ENCODE peak calls at places on chromosomes 3 and 15, in five cellular contexts. One of them, this sample, is unnamed.

GRCh38 chr15:71730277-71731144 is 79.8 kb upstream of the NR2E3 start:
- DNase-seq in NCI-H748 treated with DMSO at 0.1 percent for 48 hours: peak
- DNase-seq in MM.1S: peak
- DNase-seq in NCI-H2171: no peak
- DNase-seq in ELR: peak
- DNase-seq in this sample: no peak

GRCh38 chr3:178001670-178002101 is 534.5 kb upstream of the KCNMB2 start:
- DNase-seq in NCI-H748 treated with DMSO at 0.1 percent for 48 hours: no peak
- DNase-seq in NCI-H2171: no peak
- DNase-seq in MM.1S: peak
- DNase-seq in ELR: no peak
- DNase-seq in this sample: no peak

GRCh38 chr15:32802296-32802936 is 84.6 kb downstream of the GREM1 start:
- DNase-seq in ELR: peak
- DNase-seq in NCI-H748 treated with DMSO at 0.1 percent for 48 hours: no peak
- DNase-seq in NCI-H2171: no peak
- DNase-seq in MM.1S: no peak
- DNase-seq in this sample: no peak

GRCh38 chr3:17820704-17821103 is 78.3 kb upstream of the TBC1D5 start:
- DNase-seq in NCI-H2171: no peak
- DNase-seq in MM.1S: no peak
- DNase-seq in NCI-H748 treated with DMSO at 0.1 percent for 48 hours: no peak
- DNase-seq in ELR: no peak
- DNase-seq in this sample: no peak

GRCh38 chr3:150746791-150747590 is 16.0 kb downstream of the SIAH2 start:
- DNase-seq in NCI-H2171: no peak
- DNase-seq in NCI-H748 treated with DMSO at 0.1 percent for 48 hours: no peak
- DNase-seq in MM.1S: no peak
- DNase-seq in ELR: no peak
- DNase-seq in this sample: no peak

GRCh38 chr3:123719785-123720531 is 135.1 kb upstream of the HACD2 start:
- DNase-seq in NCI-H748 treated with DMSO at 0.1 percent for 48 hours: no peak
- DNase-seq in MM.1S: no peak
- DNase-seq in ELR: no peak
- DNase-seq in NCI-H2171: no peak
- DNase-seq in this sample: peak

GRCh38 chr3:49699281-49699723 is 9.9 kb downstream of the RNF123 start:
- DNase-seq in NCI-H748 treated with DMSO at 0.1 percent for 48 hours: no peak
- DNase-seq in NCI-H2171: no peak
- DNase-seq in ELR: no peak
- DNase-seq in MM.1S: no peak
- DNase-seq in this sample: no peak

GRCh38 chr15:97995192-97995591 is 34.7 kb downstream of the ARRDC4 start:
- DNase-seq in NCI-H748 treated with DMSO at 0.1 percent for 48 hours: no peak
- DNase-seq in ELR: no peak
- DNase-seq in MM.1S: no peak
- DNase-seq in NCI-H2171: no peak
- DNase-seq in this sample: no peak

GRCh38 chr15:40398413-40398873 is 7.2 kb upstream of the IVD start:
- DNase-seq in NCI-H748 treated with DMSO at 0.1 percent for 48 hours: no peak
- DNase-seq in ELR: no peak
- DNase-seq in MM.1S: peak
- DNase-seq in NCI-H2171: no peak
- DNase-seq in this sample: no peak

GRCh38 chr3:85570819-85571218 is 612.0 kb downstream of the CADM2 start:
- DNase-seq in MM.1S: no peak
- DNase-seq in ELR: no peak
- DNase-seq in NCI-H748 treated with DMSO at 0.1 percent for 48 hours: no peak
- DNase-seq in NCI-H2171: no peak
- DNase-seq in this sample: no peak

GRCh38 chr3:149299938-149300791 is 33.3 kb downstream of the TM4SF18 start:
- DNase-seq in ELR: peak
- DNase-seq in MM.1S: no peak
- DNase-seq in NCI-H2171: no peak
- DNase-seq in NCI-H748 treated with DMSO at 0.1 percent for 48 hours: peak
- DNase-seq in this sample: no peak

GRCh38 chr3:115699741-115700140 is 76.4 kb downstream of the GAP43 start:
- DNase-seq in ELR: no peak
- DNase-seq in MM.1S: no peak
- DNase-seq in NCI-H2171: no peak
- DNase-seq in NCI-H748 treated with DMSO at 0.1 percent for 48 hours: no peak
- DNase-seq in this sample: no peak

GRCh38 chr15:82689147-82689546 is 20.5 kb downstream of the AP3B2 start:
- DNase-seq in NCI-H748 treated with DMSO at 0.1 percent for 48 hours: no peak
- DNase-seq in ELR: no peak
- DNase-seq in NCI-H2171: no peak
- DNase-seq in MM.1S: no peak
- DNase-seq in this sample: no peak

GRCh38 chr3:126030455-126030854 is 53.5 kb downstream of the SLC41A3 start:
- DNase-seq in NCI-H748 treated with DMSO at 0.1 percent for 48 hours: no peak
- DNase-seq in NCI-H2171: no peak
- DNase-seq in ELR: no peak
- DNase-seq in MM.1S: no peak
- DNase-seq in this sample: no peak

GRCh38 chr15:49145651-49146609 is 9.5 kb downstream of the COPS2 start:
- DNase-seq in NCI-H748 treated with DMSO at 0.1 percent for 48 hours: peak
- DNase-seq in MM.1S: peak
- DNase-seq in ELR: peak
- DNase-seq in NCI-H2171: peak
- DNase-seq in this sample: no peak

This sample was measured in aorta.